ENCODE peak calls at places on chromosomes 12 and 14, in ten cellular contexts. One of them, this sample, is unnamed.

GRCh38 chr14:101554991-101555668 is 6.2 kb upstream of the DIO3 start:
- DNase-seq in SK-MEL-5: no peak
- DNase-seq in left cardiac atrium: no peak
- DNase-seq in A549: no peak
- DNase-seq in stimulated activated CD4-positive, alpha-beta T cell treated with anti-CD3 and anti-CD28 coated beads, Interleukin-12 subunit alpha, Interleukin-12 subunit beta, amount 100 ng/mL, for 24 hours: no peak
- DNase-seq in body of pancreas: peak; percentile 35
- DNase-seq in progenitor cell of endocrine pancreas: no peak
- DNase-seq in iPS-NIHi11: no peak
- DNase-seq in right atrium auricular region: no peak
- DNase-seq in lung microvascular endothelial cell: no peak
- DNase-seq in this sample: peak; percentile 56

GRCh38 chr12:117124421-117125274 is 25.4 kb upstream of the TESC start:
- DNase-seq in SK-MEL-5: no peak
- DNase-seq in left cardiac atrium: no peak
- DNase-seq in A549: no peak
- DNase-seq in stimulated activated CD4-positive, alpha-beta T cell treated with anti-CD3 and anti-CD28 coated beads, Interleukin-12 subunit alpha, Interleukin-12 subunit beta, amount 100 ng/mL, for 24 hours: no peak
- DNase-seq in body of pancreas: no peak
- DNase-seq in progenitor cell of endocrine pancreas: no peak
- DNase-seq in iPS-NIHi11: no peak
- DNase-seq in right atrium auricular region: no peak
- DNase-seq in lung microvascular endothelial cell: peak; percentile 34
- DNase-seq in this sample: no peak

GRCh38 chr12:92905258-92905810 is 23.8 kb downstream of the EEA1 start:
- DNase-seq in SK-MEL-5: no peak
- DNase-seq in left cardiac atrium: no peak
- DNase-seq in A549: no peak
- DNase-seq in stimulated activated CD4-positive, alpha-beta T cell treated with anti-CD3 and anti-CD28 coated beads, Interleukin-12 subunit alpha, Interleukin-12 subunit beta, amount 100 ng/mL, for 24 hours: no peak
- DNase-seq in body of pancreas: no peak
- DNase-seq in progenitor cell of endocrine pancreas: no peak
- DNase-seq in iPS-NIHi11: no peak
- DNase-seq in right atrium auricular region: no peak
- DNase-seq in lung microvascular endothelial cell: no peak
- DNase-seq in this sample: no peak

GRCh38 chr12:109126781-109127180 is 10.4 kb downstream of the ACACB start:
- DNase-seq in SK-MEL-5: no peak
- DNase-seq in left cardiac atrium: no peak
- DNase-seq in A549: no peak
- DNase-seq in stimulated activated CD4-positive, alpha-beta T cell treated with anti-CD3 and anti-CD28 coated beads, Interleukin-12 subunit alpha, Interleukin-12 subunit beta, amount 100 ng/mL, for 24 hours: no peak
- DNase-seq in body of pancreas: no peak
- DNase-seq in progenitor cell of endocrine pancreas: no peak
- DNase-seq in iPS-NIHi11: no peak
- DNase-seq in right atrium auricular region: no peak
- DNase-seq in lung microvascular endothelial cell: no peak
- DNase-seq in this sample: no peak

GRCh38 chr12:116200812-116201211 is 76.7 kb downstream of the MED13L start:
- DNase-seq in SK-MEL-5: no peak
- DNase-seq in left cardiac atrium: no peak
- DNase-seq in A549: no peak
- DNase-seq in stimulated activated CD4-positive, alpha-beta T cell treated with anti-CD3 and anti-CD28 coated beads, Interleukin-12 subunit alpha, Interleukin-12 subunit beta, amount 100 ng/mL, for 24 hours: no peak
- DNase-seq in body of pancreas: no peak
- DNase-seq in progenitor cell of endocrine pancreas: no peak
- DNase-seq in iPS-NIHi11: no peak
- DNase-seq in right atrium auricular region: no peak
- DNase-seq in lung microvascular endothelial cell: no peak
- DNase-seq in this sample: no peak

GRCh38 chr12:7638764-7639570 is 26.7 kb downstream of the APOBEC1 start:
- DNase-seq in SK-MEL-5: peak; percentile 87
- DNase-seq in left cardiac atrium: peak; percentile 74
- DNase-seq in A549: peak; percentile 63
- DNase-seq in stimulated activated CD4-positive, alpha-beta T cell treated with anti-CD3 and anti-CD28 coated beads, Interleukin-12 subunit alpha, Interleukin-12 subunit beta, amount 100 ng/mL, for 24 hours: peak; percentile 53
- DNase-seq in body of pancreas: peak; percentile 91
- DNase-seq in progenitor cell of endocrine pancreas: peak; percentile 82
- DNase-seq in iPS-NIHi11: peak; percentile 78
- DNase-seq in right atrium auricular region: peak; percentile 87
- DNase-seq in lung microvascular endothelial cell: peak; percentile 91
- DNase-seq in this sample: peak; percentile 86

GRCh38 chr14:104187121-104187889 is 48.9 kb downstream of the KIF26A start:
- DNase-seq in SK-MEL-5: no peak
- DNase-seq in left cardiac atrium: no peak
- DNase-seq in A549: no peak
- DNase-seq in stimulated activated CD4-positive, alpha-beta T cell treated with anti-CD3 and anti-CD28 coated beads, Interleukin-12 subunit alpha, Interleukin-12 subunit beta, amount 100 ng/mL, for 24 hours: no peak
- DNase-seq in body of pancreas: peak; percentile 26
- DNase-seq in progenitor cell of endocrine pancreas: no peak
- DNase-seq in iPS-NIHi11: no peak
- DNase-seq in right atrium auricular region: no peak
- DNase-seq in lung microvascular endothelial cell: no peak
- DNase-seq in this sample: no peak

GRCh38 chr12:120833849-120834248 is 70.3 kb downstream of the SPPL3 start:
- DNase-seq in SK-MEL-5: peak; percentile 51
- DNase-seq in left cardiac atrium: no peak
- DNase-seq in A549: no peak
- DNase-seq in stimulated activated CD4-positive, alpha-beta T cell treated with anti-CD3 and anti-CD28 coated beads, Interleukin-12 subunit alpha, Interleukin-12 subunit beta, amount 100 ng/mL, for 24 hours: no peak
- DNase-seq in body of pancreas: no peak
- DNase-seq in progenitor cell of endocrine pancreas: no peak
- DNase-seq in iPS-NIHi11: no peak
- DNase-seq in right atrium auricular region: no peak
- DNase-seq in lung microvascular endothelial cell: no peak
- DNase-seq in this sample: no peak

GRCh38 chr12:52235822-52236291 is 2.8 kb downstream of the KRT7 start:
- DNase-seq in SK-MEL-5: no peak
- DNase-seq in left cardiac atrium: no peak
- DNase-seq in A549: no peak
- DNase-seq in stimulated activated CD4-positive, alpha-beta T cell treated with anti-CD3 and anti-CD28 coated beads, Interleukin-12 subunit alpha, Interleukin-12 subunit beta, amount 100 ng/mL, for 24 hours: no peak
- DNase-seq in body of pancreas: peak; percentile 90
- DNase-seq in progenitor cell of endocrine pancreas: no peak
- DNase-seq in iPS-NIHi11: peak; percentile 28
- DNase-seq in right atrium auricular region: no peak
- DNase-seq in lung microvascular endothelial cell: no peak
- DNase-seq in this sample: peak; percentile 81

GRCh38 chr14:100838493-100839440 is 12.8 kb downstream of the MEG3 start:
- DNase-seq in SK-MEL-5: no peak
- DNase-seq in left cardiac atrium: no peak
- DNase-seq in A549: no peak
- DNase-seq in stimulated activated CD4-positive, alpha-beta T cell treated with anti-CD3 and anti-CD28 coated beads, Interleukin-12 subunit alpha, Interleukin-12 subunit beta, amount 100 ng/mL, for 24 hours: no peak
- DNase-seq in body of pancreas: no peak
- DNase-seq in progenitor cell of endocrine pancreas: no peak
- DNase-seq in iPS-NIHi11: no peak
- DNase-seq in right atrium auricular region: no peak
- DNase-seq in lung microvascular endothelial cell: no peak
- DNase-seq in this sample: no peak

GRCh38 chr12:85179680-85180300 is 100.2 kb upstream of the ALX1 start:
- DNase-seq in SK-MEL-5: no peak
- DNase-seq in left cardiac atrium: no peak
- DNase-seq in A549: no peak
- DNase-seq in stimulated activated CD4-positive, alpha-beta T cell treated with anti-CD3 and anti-CD28 coated beads, Interleukin-12 subunit alpha, Interleukin-12 subunit beta, amount 100 ng/mL, for 24 hours: no peak
- DNase-seq in body of pancreas: no peak
- DNase-seq in progenitor cell of endocrine pancreas: no peak
- DNase-seq in iPS-NIHi11: no peak
- DNase-seq in right atrium auricular region: no peak
- DNase-seq in lung microvascular endothelial cell: peak; percentile 70
- DNase-seq in this sample: no peak

GRCh38 chr12:4153343-4153892 is 120.1 kb upstream of the CCND2 start:
- DNase-seq in SK-MEL-5: no peak
- DNase-seq in left cardiac atrium: no peak
- DNase-seq in A549: no peak
- DNase-seq in stimulated activated CD4-positive, alpha-beta T cell treated with anti-CD3 and anti-CD28 coated beads, Interleukin-12 subunit alpha, Interleukin-12 subunit beta, amount 100 ng/mL, for 24 hours: peak; percentile 46
- DNase-seq in body of pancreas: no peak
- DNase-seq in progenitor cell of endocrine pancreas: no peak
- DNase-seq in iPS-NIHi11: no peak
- DNase-seq in right atrium auricular region: no peak
- DNase-seq in lung microvascular endothelial cell: no peak
- DNase-seq in this sample: peak; percentile 71

GRCh38 chr12:123250471-123251383 is 17.5 kb downstream of the MTRFR start:
- DNase-seq in SK-MEL-5: no peak
- DNase-seq in left cardiac atrium: no peak
- DNase-seq in A549: peak; percentile 71
- DNase-seq in stimulated activated CD4-positive, alpha-beta T cell treated with anti-CD3 and anti-CD28 coated beads, Interleukin-12 subunit alpha, Interleukin-12 subunit beta, amount 100 ng/mL, for 24 hours: no peak
- DNase-seq in body of pancreas: peak; percentile 80
- DNase-seq in progenitor cell of endocrine pancreas: no peak
- DNase-seq in iPS-NIHi11: peak; percentile 29
- DNase-seq in right atrium auricular region: no peak
- DNase-seq in lung microvascular endothelial cell: no peak
- DNase-seq in this sample: peak; percentile 98

GRCh38 chr12:114405199-114405448 is 820 bp downstream of the TBX5 start:
- DNase-seq in SK-MEL-5: no peak
- DNase-seq in left cardiac atrium: no peak
- DNase-seq in A549: no peak
- DNase-seq in stimulated activated CD4-positive, alpha-beta T cell treated with anti-CD3 and anti-CD28 coated beads, Interleukin-12 subunit alpha, Interleukin-12 subunit beta, amount 100 ng/mL, for 24 hours: no peak
- DNase-seq in body of pancreas: no peak
- DNase-seq in progenitor cell of endocrine pancreas: no peak
- DNase-seq in iPS-NIHi11: no peak
- DNase-seq in right atrium auricular region: no peak
- DNase-seq in lung microvascular endothelial cell: no peak
- DNase-seq in this sample: no peak

GRCh38 chr14:67461341-67461985 is 27.1 kb downstream of the TMEM229B start:
- DNase-seq in SK-MEL-5: peak; percentile 91
- DNase-seq in left cardiac atrium: no peak
- DNase-seq in A549: no peak
- DNase-seq in stimulated activated CD4-positive, alpha-beta T cell treated with anti-CD3 and anti-CD28 coated beads, Interleukin-12 subunit alpha, Interleukin-12 subunit beta, amount 100 ng/mL, for 24 hours: no peak
- DNase-seq in body of pancreas: peak; percentile 50
- DNase-seq in progenitor cell of endocrine pancreas: no peak
- DNase-seq in iPS-NIHi11: no peak
- DNase-seq in right atrium auricular region: no peak
- DNase-seq in lung microvascular endothelial cell: no peak
- DNase-seq in this sample: no peak

GRCh38 chr12:97805086-97805485 is 342.5 kb downstream of the RMST start:
- DNase-seq in SK-MEL-5: no peak
- DNase-seq in left cardiac atrium: no peak
- DNase-seq in A549: no peak
- DNase-seq in stimulated activated CD4-positive, alpha-beta T cell treated with anti-CD3 and anti-CD28 coated beads, Interleukin-12 subunit alpha, Interleukin-12 subunit beta, amount 100 ng/mL, for 24 hours: no peak
- DNase-seq in body of pancreas: no peak
- DNase-seq in progenitor cell of endocrine pancreas: no peak
- DNase-seq in iPS-NIHi11: no peak
- DNase-seq in right atrium auricular region: no peak
- DNase-seq in lung microvascular endothelial cell: no peak
- DNase-seq in this sample: no peak

GRCh38 chr14:69358233-69358963 is 39.7 kb downstream of the ERH start:
- DNase-seq in SK-MEL-5: no peak
- DNase-seq in left cardiac atrium: no peak
- DNase-seq in A549: no peak
- DNase-seq in stimulated activated CD4-positive, alpha-beta T cell treated with anti-CD3 and anti-CD28 coated beads, Interleukin-12 subunit alpha, Interleukin-12 subunit beta, amount 100 ng/mL, for 24 hours: peak; percentile 17
- DNase-seq in body of pancreas: no peak
- DNase-seq in progenitor cell of endocrine pancreas: no peak
- DNase-seq in iPS-NIHi11: no peak
- DNase-seq in right atrium auricular region: no peak
- DNase-seq in lung microvascular endothelial cell: no peak
- DNase-seq in this sample: no peak

GRCh38 chr12:126681676-126682075 is 1585.3 kb upstream of the TMEM132C start:
- DNase-seq in SK-MEL-5: no peak
- DNase-seq in left cardiac atrium: no peak
- DNase-seq in A549: no peak
- DNase-seq in stimulated activated CD4-positive, alpha-beta T cell treated with anti-CD3 and anti-CD28 coated beads, Interleukin-12 subunit alpha, Interleukin-12 subunit beta, amount 100 ng/mL, for 24 hours: no peak
- DNase-seq in body of pancreas: no peak
- DNase-seq in progenitor cell of endocrine pancreas: no peak
- DNase-seq in iPS-NIHi11: no peak
- DNase-seq in right atrium auricular region: no peak
- DNase-seq in lung microvascular endothelial cell: peak; percentile 3
- DNase-seq in this sample: no peak

GRCh38 chr12:110039085-110039807 is 9.1 kb downstream of the C12orf76 start:
- DNase-seq in SK-MEL-5: no peak
- DNase-seq in left cardiac atrium: no peak
- DNase-seq in A549: peak; percentile 92
- DNase-seq in stimulated activated CD4-positive, alpha-beta T cell treated with anti-CD3 and anti-CD28 coated beads, Interleukin-12 subunit alpha, Interleukin-12 subunit beta, amount 100 ng/mL, for 24 hours: no peak
- DNase-seq in body of pancreas: peak; percentile 57
- DNase-seq in progenitor cell of endocrine pancreas: no peak
- DNase-seq in iPS-NIHi11: peak; percentile 29
- DNase-seq in right atrium auricular region: no peak
- DNase-seq in lung microvascular endothelial cell: peak; percentile 67
- DNase-seq in this sample: peak; percentile 59

GRCh38 chr14:29545714-29546113 is 381.9 kb downstream of the PRKD1 start:
- DNase-seq in SK-MEL-5: no peak
- DNase-seq in left cardiac atrium: no peak
- DNase-seq in A549: no peak
- DNase-seq in stimulated activated CD4-positive, alpha-beta T cell treated with anti-CD3 and anti-CD28 coated beads, Interleukin-12 subunit alpha, Interleukin-12 subunit beta, amount 100 ng/mL, for 24 hours: no peak
- DNase-seq in body of pancreas: no peak
- DNase-seq in progenitor cell of endocrine pancreas: no peak
- DNase-seq in iPS-NIHi11: no peak
- DNase-seq in right atrium auricular region: no peak
- DNase-seq in lung microvascular endothelial cell: no peak
- DNase-seq in this sample: no peak

GRCh38 chr14:54610051-54610977 is 43.4 kb downstream of the SAMD4A start:
- DNase-seq in SK-MEL-5: no peak
- DNase-seq in left cardiac atrium: no peak
- DNase-seq in A549: no peak
- DNase-seq in stimulated activated CD4-positive, alpha-beta T cell treated with anti-CD3 and anti-CD28 coated beads, Interleukin-12 subunit alpha, Interleukin-12 subunit beta, amount 100 ng/mL, for 24 hours: no peak
- DNase-seq in body of pancreas: no peak
- DNase-seq in progenitor cell of endocrine pancreas: no peak
- DNase-seq in iPS-NIHi11: no peak
- DNase-seq in right atrium auricular region: no peak
- DNase-seq in lung microvascular endothelial cell: no peak
- DNase-seq in this sample: no peak

GRCh38 chr12:124568431-124569374 is 1.3 kb upstream of the NCOR2 start:
- DNase-seq in SK-MEL-5: peak; percentile 63
- DNase-seq in left cardiac atrium: peak; percentile 77
- DNase-seq in A549: no peak
- DNase-seq in stimulated activated CD4-positive, alpha-beta T cell treated with anti-CD3 and anti-CD28 coated beads, Interleukin-12 subunit alpha, Interleukin-12 subunit beta, amount 100 ng/mL, for 24 hours: no peak
- DNase-seq in body of pancreas: peak; percentile 64
- DNase-seq in progenitor cell of endocrine pancreas: no peak
- DNase-seq in iPS-NIHi11: peak; percentile 65
- DNase-seq in right atrium auricular region: peak; percentile 79
- DNase-seq in lung microvascular endothelial cell: peak; percentile 42
- DNase-seq in this sample: peak; percentile 37

GRCh38 chr14:40129162-40129561 is 696.9 kb upstream of the FBXO33 start:
- DNase-seq in SK-MEL-5: no peak
- DNase-seq in left cardiac atrium: no peak
- DNase-seq in A549: no peak
- DNase-seq in stimulated activated CD4-positive, alpha-beta T cell treated with anti-CD3 and anti-CD28 coated beads, Interleukin-12 subunit alpha, Interleukin-12 subunit beta, amount 100 ng/mL, for 24 hours: no peak
- DNase-seq in body of pancreas: no peak
- DNase-seq in progenitor cell of endocrine pancreas: no peak
- DNase-seq in iPS-NIHi11: no peak
- DNase-seq in right atrium auricular region: no peak
- DNase-seq in lung microvascular endothelial cell: no peak
- DNase-seq in this sample: no peak

GRCh38 chr12:131383291-131383690 is 327.6 kb upstream of the SFSWAP start:
- DNase-seq in SK-MEL-5: no peak
- DNase-seq in left cardiac atrium: no peak
- DNase-seq in A549: no peak
- DNase-seq in stimulated activated CD4-positive, alpha-beta T cell treated with anti-CD3 and anti-CD28 coated beads, Interleukin-12 subunit alpha, Interleukin-12 subunit beta, amount 100 ng/mL, for 24 hours: no peak
- DNase-seq in body of pancreas: no peak
- DNase-seq in progenitor cell of endocrine pancreas: no peak
- DNase-seq in iPS-NIHi11: no peak
- DNase-seq in right atrium auricular region: no peak
- DNase-seq in lung microvascular endothelial cell: no peak
- DNase-seq in this sample: no peak

GRCh38 chr14:33943081-33943480 is 7.8 kb downstream of the EGLN3 start:
- DNase-seq in SK-MEL-5: no peak
- DNase-seq in left cardiac atrium: peak; percentile 36
- DNase-seq in A549: no peak
- DNase-seq in stimulated activated CD4-positive, alpha-beta T cell treated with anti-CD3 and anti-CD28 coated beads, Interleukin-12 subunit alpha, Interleukin-12 subunit beta, amount 100 ng/mL, for 24 hours: no peak
- DNase-seq in body of pancreas: peak; percentile 29
- DNase-seq in progenitor cell of endocrine pancreas: no peak
- DNase-seq in iPS-NIHi11: no peak
- DNase-seq in right atrium auricular region: no peak
- DNase-seq in lung microvascular endothelial cell: no peak
- DNase-seq in this sample: peak; percentile 74

GRCh38 chr14:22994762-22995275 is 12.5 kb upstream of the AJUBA start:
- DNase-seq in SK-MEL-5: peak; percentile 62
- DNase-seq in left cardiac atrium: no peak
- DNase-seq in A549: peak; percentile 41
- DNase-seq in stimulated activated CD4-positive, alpha-beta T cell treated with anti-CD3 and anti-CD28 coated beads, Interleukin-12 subunit alpha, Interleukin-12 subunit beta, amount 100 ng/mL, for 24 hours: no peak
- DNase-seq in body of pancreas: no peak
- DNase-seq in progenitor cell of endocrine pancreas: no peak
- DNase-seq in iPS-NIHi11: peak; percentile 42
- DNase-seq in right atrium auricular region: no peak
- DNase-seq in lung microvascular endothelial cell: peak; percentile 68
- DNase-seq in this sample: no peak

GRCh38 chr12:9334026-9334692 is 126.0 kb upstream of the PZP start:
- DNase-seq in SK-MEL-5: peak; percentile 91
- DNase-seq in left cardiac atrium: no peak
- DNase-seq in A549: no peak
- DNase-seq in stimulated activated CD4-positive, alpha-beta T cell treated with anti-CD3 and anti-CD28 coated beads, Interleukin-12 subunit alpha, Interleukin-12 subunit beta, amount 100 ng/mL, for 24 hours: no peak
- DNase-seq in body of pancreas: no peak
- DNase-seq in progenitor cell of endocrine pancreas: no peak
- DNase-seq in iPS-NIHi11: no peak
- DNase-seq in right atrium auricular region: no peak
- DNase-seq in lung microvascular endothelial cell: no peak
- DNase-seq in this sample: peak; percentile 41

GRCh38 chr12:6697584-6698351 is 2.8 kb downstream of the PIANP start:
- DNase-seq in SK-MEL-5: peak; percentile 81
- DNase-seq in left cardiac atrium: no peak
- DNase-seq in A549: peak; percentile 82
- DNase-seq in stimulated activated CD4-positive, alpha-beta T cell treated with anti-CD3 and anti-CD28 coated beads, Interleukin-12 subunit alpha, Interleukin-12 subunit beta, amount 100 ng/mL, for 24 hours: no peak
- DNase-seq in body of pancreas: peak; percentile 28
- DNase-seq in progenitor cell of endocrine pancreas: no peak
- DNase-seq in iPS-NIHi11: peak; percentile 67
- DNase-seq in right atrium auricular region: no peak
- DNase-seq in lung microvascular endothelial cell: peak; percentile 54
- DNase-seq in this sample: peak; percentile 62